ENCODE peak calls at places on chromosomes 5 and 9, in four cellular contexts. One of them, this sample, is unnamed.
A peak's percentile ranks its signal among the peaks of the same experiment; 100 is the strongest.

GRCh38 chr9:2299156-2299842 is 284.2 kb downstream of the SMARCA2 start:
- DNase-seq in GM23248: no peak
- DNase-seq in pancreas: peak; percentile 76
- DNase-seq in MM.1S: no peak
- DNase-seq in this sample: peak; percentile 88

GRCh38 chr9:93453047-93453914 is at the start of gene FAM120AOS:
- DNase-seq in GM23248: peak; percentile 97
- DNase-seq in pancreas: peak; percentile 92
- DNase-seq in MM.1S: peak; percentile 91
- DNase-seq in this sample: peak; percentile 98

GRCh38 chr5:11415751-11416150 is 488.5 kb downstream of the CTNND2 start:
- DNase-seq in GM23248: no peak
- DNase-seq in pancreas: no peak
- DNase-seq in MM.1S: no peak
- DNase-seq in this sample: no peak

GRCh38 chr5:78805474-78806124 is 157.0 kb upstream of the LHFPL2 start:
- DNase-seq in GM23248: no peak
- DNase-seq in pancreas: no peak
- DNase-seq in MM.1S: no peak
- DNase-seq in this sample: no peak

GRCh38 chr9:70081120-70081495 is 37.5 kb downstream of the MAMDC2 start:
- DNase-seq in GM23248: peak; percentile 44
- DNase-seq in pancreas: no peak
- DNase-seq in MM.1S: no peak
- DNase-seq in this sample: no peak

GRCh38 chr5:132065351-132065937 is 5.0 kb downstream of the IL3 start:
- DNase-seq in GM23248: peak; percentile 81
- DNase-seq in pancreas: no peak
- DNase-seq in MM.1S: peak; percentile 67
- DNase-seq in this sample: no peak

GRCh38 chr9:70932097-70932496 is 189.3 kb downstream of the TRPM3 start:
- DNase-seq in GM23248: no peak
- DNase-seq in pancreas: no peak
- DNase-seq in MM.1S: no peak
- DNase-seq in this sample: no peak

GRCh38 chr5:131328536-131329186 is 64.8 kb downstream of the CDC42SE2 start:
- DNase-seq in GM23248: peak; percentile 57
- DNase-seq in pancreas: no peak
- DNase-seq in MM.1S: no peak
- DNase-seq in this sample: no peak

GRCh38 chr5:179832039-179832745 is 11.5 kb downstream of the SQSTM1 start:
- DNase-seq in GM23248: no peak
- DNase-seq in pancreas: no peak
- DNase-seq in MM.1S: no peak
- DNase-seq in this sample: no peak

GRCh38 chr5:150254363-150255154 is 35.0 kb downstream of the CAMK2A start:
- DNase-seq in GM23248: no peak
- DNase-seq in pancreas: no peak
- DNase-seq in MM.1S: no peak
- DNase-seq in this sample: no peak

GRCh38 chr9:118121361-118121760 is 417.2 kb downstream of the TLR4 start:
- DNase-seq in GM23248: no peak
- DNase-seq in pancreas: no peak
- DNase-seq in MM.1S: no peak
- DNase-seq in this sample: no peak

GRCh38 chr9:29126783-29127182 is 1553.5 kb upstream of the C9orf72 start:
- DNase-seq in GM23248: no peak
- DNase-seq in pancreas: no peak
- DNase-seq in MM.1S: no peak
- DNase-seq in this sample: no peak

GRCh38 chr5:147901555-147901954 is 4.8 kb downstream of the C5orf46 start:
- DNase-seq in GM23248: peak; percentile 26
- DNase-seq in pancreas: no peak
- DNase-seq in MM.1S: no peak
- DNase-seq in this sample: no peak

GRCh38 chr5:139296862-139297326 is 3.4 kb downstream of the MATR3 start:
- DNase-seq in GM23248: no peak
- DNase-seq in pancreas: no peak
- DNase-seq in MM.1S: no peak
- DNase-seq in this sample: peak; percentile 38

GRCh38 chr5:140357731-140358093 is 2.3 kb upstream of the SLC4A9 start:
- DNase-seq in GM23248: peak; percentile 91
- DNase-seq in pancreas: peak; percentile 70
- DNase-seq in MM.1S: peak; percentile 84
- DNase-seq in this sample: peak; percentile 90

GRCh38 chr9:87878930-87879603 is 3.6 kb upstream of the SPATA31E1 start:
- DNase-seq in GM23248: peak; percentile 85
- DNase-seq in pancreas: no peak
- DNase-seq in MM.1S: no peak
- DNase-seq in this sample: no peak

GRCh38 chr5:137935190-137935589 is 45.9 kb downstream of the PKD2L2 start:
- DNase-seq in GM23248: no peak
- DNase-seq in pancreas: no peak
- DNase-seq in MM.1S: no peak
- DNase-seq in this sample: no peak

GRCh38 chr9:81096667-81097066 is 592.7 kb downstream of the TLE1 start:
- DNase-seq in GM23248: no peak
- DNase-seq in pancreas: no peak
- DNase-seq in MM.1S: no peak
- DNase-seq in this sample: no peak

GRCh38 chr9:18390393-18390792 is 83.6 kb upstream of the ADAMTSL1 start:
- DNase-seq in GM23248: peak; percentile 84
- DNase-seq in pancreas: no peak
- DNase-seq in MM.1S: no peak
- DNase-seq in this sample: no peak

GRCh38 chr5:123819818-123820217 is 307.8 kb downstream of the CSNK1G3 start:
- DNase-seq in GM23248: peak; percentile 60
- DNase-seq in pancreas: no peak
- DNase-seq in MM.1S: no peak
- DNase-seq in this sample: no peak

GRCh38 chr9:129411501-129412175 is 209.3 kb downstream of the C9orf50 start:
- DNase-seq in GM23248: no peak
- DNase-seq in pancreas: no peak
- DNase-seq in MM.1S: no peak
- DNase-seq in this sample: no peak

GRCh38 chr9:119009253-119009652 is 360.0 kb downstream of the BRINP1 start:
- DNase-seq in GM23248: peak; percentile 36
- DNase-seq in pancreas: no peak
- DNase-seq in MM.1S: peak; percentile 32
- DNase-seq in this sample: peak; percentile 22

GRCh38 chr9:312596-313320 is 98.1 kb downstream of the DOCK8 start:
- DNase-seq in GM23248: no peak
- DNase-seq in pancreas: no peak
- DNase-seq in MM.1S: no peak
- DNase-seq in this sample: no peak

GRCh38 chr5:135040331-135041144 is 6.5 kb upstream of the PITX1 start:
- DNase-seq in GM23248: peak; percentile 47
- DNase-seq in pancreas: no peak
- DNase-seq in MM.1S: no peak
- DNase-seq in this sample: peak; percentile 82

GRCh38 chr9:115225459-115226116 is 107.6 kb upstream of the TNC start:
- DNase-seq in GM23248: no peak
- DNase-seq in pancreas: no peak
- DNase-seq in MM.1S: no peak
- DNase-seq in this sample: no peak

GRCh38 chr5:68891718-68892117 is 202.1 kb upstream of the SLC30A5 start:
- DNase-seq in GM23248: no peak
- DNase-seq in pancreas: no peak
- DNase-seq in MM.1S: peak; percentile 61
- DNase-seq in this sample: no peak

GRCh38 chr5:171420429-171421231 is 1.2 kb downstream of the FGF18 start:
- DNase-seq in GM23248: peak; percentile 91
- DNase-seq in pancreas: peak; percentile 64
- DNase-seq in MM.1S: no peak
- DNase-seq in this sample: peak; percentile 78

GRCh38 chr9:93064392-93065124 is 6.1 kb downstream of the SUSD3 start:
- DNase-seq in GM23248: no peak
- DNase-seq in pancreas: no peak
- DNase-seq in MM.1S: peak; percentile 97
- DNase-seq in this sample: no peak

GRCh38 chr5:44266882-44267577 is 122.2 kb downstream of the FGF10 start:
- DNase-seq in GM23248: no peak
- DNase-seq in pancreas: peak; percentile 12
- DNase-seq in MM.1S: no peak
- DNase-seq in this sample: no peak

GRCh38 chr5:56900395-56900794 is 9.0 kb upstream of the SETD9 start:
- DNase-seq in GM23248: peak; percentile 63
- DNase-seq in pancreas: no peak
- DNase-seq in MM.1S: no peak
- DNase-seq in this sample: no peak

DNA sequence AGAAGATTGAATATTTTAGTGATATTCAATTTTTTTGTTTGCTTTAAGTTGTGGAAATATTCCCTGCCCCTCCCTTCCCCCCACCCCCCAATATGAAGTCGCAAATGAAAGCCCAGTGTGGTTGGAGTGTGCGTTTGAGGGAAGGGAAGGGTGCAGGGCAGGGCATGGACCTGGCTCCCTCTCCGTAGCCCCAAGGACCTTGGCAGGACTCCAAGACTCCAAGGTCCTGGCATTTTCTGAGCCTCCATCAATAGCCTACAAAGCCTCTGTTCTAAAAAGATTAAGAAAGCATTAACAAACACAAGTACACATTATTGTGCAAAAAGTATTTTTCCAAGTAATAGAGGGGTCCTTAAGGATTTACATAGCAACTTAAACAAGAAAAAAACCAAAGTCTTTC is 38.8 kb upstream of the PTPN3 start:
- DNase-seq in GM23248: no peak
- DNase-seq in pancreas: no peak
- DNase-seq in MM.1S: no peak
- DNase-seq in this sample: no peak
- H3K4me3 ChIP-seq in GM23248: no peak overlapping the region
- H3K4me3 ChIP-seq in pancreas: no peak overlapping the region
- H3K4me3 ChIP-seq in MM.1S: no peak overlapping the region
- H3K4me3 ChIP-seq in this sample: no peak overlapping the region

GRCh38 chr9:125757834-125758233 is 10.7 kb downstream of the PBX3 start:
- DNase-seq in GM23248: no peak
- DNase-seq in pancreas: no peak
- DNase-seq in MM.1S: no peak
- DNase-seq in this sample: no peak

GRCh38 chr9:125760537-125760936 is 13.4 kb downstream of the PBX3 start:
- DNase-seq in GM23248: no peak
- DNase-seq in pancreas: no peak
- DNase-seq in MM.1S: no peak
- DNase-seq in this sample: no peak

GRCh38 chr9:125759812-125760134 is 12.6 kb downstream of the PBX3 start:
- DNase-seq in GM23248: peak; percentile 62
- DNase-seq in pancreas: no peak
- DNase-seq in MM.1S: no peak
- DNase-seq in this sample: no peak

GRCh38 chr9:125761685-125762084 is 14.5 kb downstream of the PBX3 start:
- DNase-seq in GM23248: no peak
- DNase-seq in pancreas: no peak
- DNase-seq in MM.1S: no peak
- DNase-seq in this sample: no peak

DNA sequence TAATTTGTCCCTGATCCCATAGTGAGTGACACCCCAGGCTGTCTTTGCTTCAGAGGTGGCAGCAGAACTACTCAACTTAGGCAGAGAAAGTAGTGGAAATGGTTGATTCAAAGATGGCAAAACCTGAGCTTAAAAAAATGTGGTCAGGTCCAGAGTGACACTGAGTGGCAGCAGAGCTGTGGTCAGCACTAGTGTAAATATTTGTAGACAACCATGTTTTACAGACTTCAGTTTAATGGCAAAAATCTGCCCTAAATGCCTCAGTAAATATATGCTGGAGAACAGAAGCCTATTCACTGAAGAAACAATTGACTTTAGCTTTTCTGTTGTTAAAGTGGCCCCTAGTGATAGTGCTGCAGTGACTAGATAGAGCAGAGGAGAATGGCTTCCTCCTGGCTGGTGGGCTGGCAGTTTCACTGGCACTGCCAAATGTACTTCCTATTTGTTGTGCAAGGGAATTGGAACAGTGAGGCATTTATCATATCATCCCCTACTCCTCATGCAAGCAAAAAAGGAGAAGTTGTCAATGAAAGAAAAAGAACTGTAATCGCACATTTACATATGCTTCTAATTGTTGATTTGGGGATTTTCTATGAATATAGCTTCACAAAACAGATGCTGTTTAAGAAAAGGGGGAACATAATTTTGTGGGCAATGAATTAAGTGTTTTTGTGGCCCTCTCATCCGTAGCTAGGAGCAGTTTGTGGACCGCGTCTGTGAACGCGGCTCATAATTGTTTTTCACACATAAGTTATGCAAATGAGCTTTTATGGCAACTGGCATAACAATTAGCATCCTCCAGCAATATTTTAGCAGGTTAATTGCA is 12.0 kb downstream of the PBX3 start:
- DNase-seq in GM23248: peak; percentile 68
- DNase-seq in pancreas: no peak
- DNase-seq in MM.1S: no peak
- DNase-seq in this sample: peak; percentile 49
- H3K27ac ChIP-seq in GM23248: peak overlapping the region; percentile 3
- H3K27ac ChIP-seq in pancreas: peak overlapping the region; percentile 51
- H3K27ac ChIP-seq in MM.1S: no peak overlapping the region
- H3K27ac ChIP-seq in this sample: peak overlapping the region; percentile 19

GRCh38 chr5:4674176-4674575 is 466.0 kb upstream of the ADAMTS16 start:
- DNase-seq in GM23248: no peak
- DNase-seq in pancreas: no peak
- DNase-seq in MM.1S: no peak
- DNase-seq in this sample: no peak
- H3K4me3 ChIP-seq in GM23248: no peak overlapping the region
- H3K4me3 ChIP-seq in pancreas: no peak overlapping the region
- H3K4me3 ChIP-seq in MM.1S: no peak overlapping the region
- H3K4me3 ChIP-seq in this sample: no peak overlapping the region

GRCh38 chr5:172798422-172799215 is 27.6 kb upstream of the DUSP1 start:
- DNase-seq in GM23248: peak; percentile 95
- DNase-seq in pancreas: no peak
- DNase-seq in MM.1S: no peak
- DNase-seq in this sample: peak; percentile 81
- H3K27ac ChIP-seq in GM23248: peak overlapping the region; percentile 99
- H3K27ac ChIP-seq in pancreas: peak overlapping the region; percentile 19
- H3K27ac ChIP-seq in MM.1S: no peak overlapping the region
- H3K27ac ChIP-seq in this sample: peak overlapping the region; percentile 92

DNA sequence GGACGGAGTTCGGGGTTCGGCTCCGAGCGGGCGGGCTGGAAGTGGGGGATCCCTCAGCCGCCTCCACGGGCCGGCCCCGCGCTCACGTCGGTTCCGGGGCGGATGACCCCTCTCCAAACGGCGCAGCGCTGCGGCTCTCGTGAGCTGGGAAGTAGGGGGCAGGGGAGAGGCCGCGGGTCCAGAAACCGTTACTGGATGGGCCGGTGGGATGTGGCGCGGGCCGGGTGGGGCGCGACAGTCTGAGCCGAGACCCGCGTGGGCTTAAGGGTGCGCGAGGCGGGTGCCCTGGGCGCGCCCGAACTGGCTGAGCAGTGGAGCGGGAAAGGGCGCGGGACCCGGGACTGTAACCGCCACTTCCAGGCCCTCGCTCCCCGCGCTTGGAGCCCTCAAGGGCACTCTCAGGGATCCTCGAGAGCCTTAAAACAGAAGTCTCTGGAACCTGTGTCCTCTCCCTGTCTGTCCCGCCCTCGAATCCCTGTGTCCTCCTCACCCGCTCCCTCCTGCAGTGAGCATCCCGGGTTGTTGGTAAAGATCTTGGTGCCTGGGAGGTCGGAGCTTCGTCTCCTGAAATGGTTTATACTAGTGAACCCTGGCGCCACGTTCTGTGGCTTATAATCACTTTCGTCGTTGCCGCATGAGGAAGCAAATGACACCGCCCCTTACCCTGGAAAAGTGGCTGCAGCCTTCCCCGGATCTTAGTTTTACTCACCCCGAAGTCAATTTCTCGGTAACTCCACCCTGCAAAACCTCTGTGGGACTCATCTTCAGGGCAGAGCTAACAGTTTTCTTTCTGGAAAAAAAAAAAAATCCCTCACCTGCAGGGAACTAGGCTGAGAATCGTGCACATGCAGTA is 571 bp upstream of the MARCHF11 start:
- DNase-seq in GM23248: no peak
- DNase-seq in pancreas: no peak
- DNase-seq in MM.1S: no peak
- DNase-seq in this sample: no peak
- H3K4me3 ChIP-seq in GM23248: no peak overlapping the region
- H3K4me3 ChIP-seq in pancreas: peak overlapping the region; percentile 39
- H3K4me3 ChIP-seq in MM.1S: no peak overlapping the region
- H3K4me3 ChIP-seq in this sample: peak overlapping the region; percentile 20

This sample was measured in upper lobe of left lung.